ENCODE peak calls at places on chromosome 5, in nine cellular contexts. R is NCI-H1092; O is T-helper 17 cell; V is AG20443; U is stimulated activated naive B cell treated with anti-CD40 and anti-IgM and Interleukin-4, amounts not matched to agents 10 μg/mL and 1 μg/mL and 100 μg/mL, for 72 hours; Y is cardiac muscle cell; C is A673; N is Kasumi-1; X is ACHN. E is an unnamed sample.

GRCh38 chr5:43802119-43802518 is 199.1 kb downstream of the NNT start:
- DNase-seq in R (no peak), O (no peak), V (peak; percentile 77), U (no peak), Y (no peak), C (no peak), N (peak; percentile 11), X (no peak), E (peak; percentile 71)

GRCh38 chr5:52801329-52801728 is 13.6 kb downstream of the ITGA1 start:
- DNase-seq in R (no peak), O (no peak), V (no peak), U (no peak), Y (peak; percentile 17), C (no peak), N (peak; percentile 14), X (peak; percentile 33), E (no peak)

GRCh38 chr5:87899109-87900100 is 369.2 kb downstream of the TMEM161B start:
- DNase-seq in R (no peak), O (no peak), V (no peak), U (no peak), Y (no peak), C (peak; percentile 68), N (peak; percentile 8), X (no peak), E (peak; percentile 14)

GRCh38 chr5:174532453-174533126 is 191.8 kb upstream of the MSX2 start:
- DNase-seq in R (no peak), O (no peak), V (peak; percentile 92), U (no peak), Y (peak; percentile 81), C (peak; percentile 94), N (peak; percentile 96), X (peak; percentile 84), E (peak; percentile 99)

GRCh38 chr5:115457574-115457973 is 87.0 kb downstream of the FEM1C start:
- DNase-seq in R (no peak), O (no peak), V (no peak), U (no peak), Y (no peak), C (no peak), N (no peak), X (peak; percentile 45), E (no peak)

GRCh38 chr5:13972029-13972428 is 27.5 kb upstream of the DNAH5 start:
- DNase-seq in R (no peak), O (no peak), V (no peak), U (no peak), Y (no peak), C (no peak), N (no peak), X (no peak), E (no peak)

GRCh38 chr5:180127682-180128670 is 56.4 kb upstream of the RNF130 start:
- DNase-seq in R (no peak), O (no peak), V (peak; percentile 11), U (no peak), Y (no peak), C (peak; percentile 9), N (no peak), X (no peak), E (no peak)

GRCh38 chr5:51960617-51961115 is 577.4 kb downstream of the ISL1 start:
- DNase-seq in R (no peak), O (no peak), V (no peak), U (no peak), Y (no peak), C (peak; percentile 51), N (peak; percentile 58), X (peak; percentile 46), E (no peak)

GRCh38 chr5:1792842-1793266 is 6.8 kb downstream of the MRPL36 start:
- DNase-seq in R (no peak), O (peak; percentile 59), V (no peak), U (peak; percentile 77), Y (no peak), C (peak; percentile 80), N (peak; percentile 95), X (no peak), E (peak; percentile 93)

GRCh38 chr5:140502834-140503233 is 44.6 kb upstream of the EIF4EBP3 start:
- DNase-seq in R (no peak), O (no peak), V (no peak), U (no peak), Y (no peak), C (no peak), N (no peak), X (no peak), E (no peak)

GRCh38 chr5:72498284-72498683 is 8.9 kb downstream of the ZNF366 start:
- DNase-seq in R (no peak), O (no peak), V (peak; percentile 38), U (no peak), Y (no peak), C (no peak), N (no peak), X (no peak), E (no peak)

GRCh38 chr5:19626218-19626617 is 361.8 kb downstream of the CDH18 start:
- DNase-seq in R (no peak), O (no peak), V (no peak), U (no peak), Y (no peak), C (no peak), N (no peak), X (no peak), E (no peak)

GRCh38 chr5:74903165-74903787 is 37.1 kb upstream of the FAM169A start:
- DNase-seq in R (no peak), O (peak; percentile 14), V (no peak), U (peak; percentile 6), Y (peak; percentile 35), C (no peak), N (peak; percentile 28), X (peak; percentile 39), E (peak; percentile 5)

GRCh38 chr5:122313001-122313402 is 965 bp downstream of the SNCAIP start:
- DNase-seq in R (no peak), O (no peak), V (peak; percentile 55), U (no peak), Y (no peak), C (no peak), N (no peak), X (no peak), E (peak; percentile 19)

GRCh38 chr5:127746756-127747155 is 43.6 kb downstream of the CCDC192 start:
- DNase-seq in R (no peak), O (no peak), V (peak; percentile 24), U (no peak), Y (no peak), C (peak; percentile 4), N (peak; percentile 62), X (peak; percentile 25), E (no peak)

GRCh38 chr5:67315082-67315801 is 118.6 kb upstream of the CD180 start:
- DNase-seq in R (no peak), O (no peak), V (peak; percentile 65), U (no peak), Y (no peak), C (peak; percentile 58), N (no peak), X (peak; percentile 48), E (peak; percentile 87)

GRCh38 chr5:79845448-79846197 is 145.4 kb downstream of the MTX3 start:
- DNase-seq in R (no peak), O (no peak), V (peak; percentile 80), U (no peak), Y (no peak), C (no peak), N (no peak), X (no peak), E (peak; percentile 66)

GRCh38 chr5:119343766-119344165 is 12.1 kb upstream of the TNFAIP8 start:
- DNase-seq in R (no peak), O (no peak), V (no peak), U (peak; percentile 38), Y (no peak), C (no peak), N (no peak), X (no peak), E (no peak)

GRCh38 chr5:108367679-108368334 is 14.1 kb downstream of the FBXL17 start:
- DNase-seq in R (no peak), O (no peak), V (no peak), U (no peak), Y (no peak), C (no peak), N (no peak), X (no peak), E (no peak)

GRCh38 chr5:115296130-115296997 is at the start of gene CCDC112:
- DNase-seq in R (peak; percentile 72), O (peak; percentile 41), V (peak; percentile 97), U (peak; percentile 65), Y (peak; percentile 84), C (peak; percentile 85), N (peak; percentile 37), X (peak; percentile 76), E (peak; percentile 91)

GRCh38 chr5:149680810-149681221 is 49.3 kb upstream of the PPARGC1B start:
- DNase-seq in R (no peak), O (no peak), V (no peak), U (peak; percentile 77), Y (peak; percentile 47), C (no peak), N (peak; percentile 83), X (no peak), E (no peak)

GRCh38 chr5:74201334-74202081 is 439.0 kb downstream of the ENC1 start:
- DNase-seq in R (peak; percentile 70), O (no peak), V (no peak), U (peak; percentile 17), Y (no peak), C (peak; percentile 65), N (peak; percentile 27), X (peak; percentile 46), E (peak; percentile 70)